ENCODE peak calls at places on chromosomes 5 and 9, in four cellular contexts. One of them, this sample, is unnamed.
A peak's percentile ranks its signal among the peaks of the same experiment; 100 is the strongest.

GRCh38 chr5:175671013-175671412 is 13.1 kb downstream of the HRH2 start:
- DNase-seq in endothelial cell of umbilical vein: no peak
- DNase-seq in K562: no peak
- DNase-seq in A549: no peak
- DNase-seq in this sample: no peak

GRCh38 chr9:81613002-81613750 is 76.2 kb downstream of the TLE1 start:
- DNase-seq in endothelial cell of umbilical vein: peak; percentile 90
- DNase-seq in K562: no peak
- DNase-seq in A549: no peak
- DNase-seq in this sample: no peak

GRCh38 chr5:155794801-155795200 is 532.2 kb upstream of the SGCD start:
- DNase-seq in endothelial cell of umbilical vein: peak; percentile 1
- DNase-seq in K562: no peak
- DNase-seq in A549: peak; percentile 21
- DNase-seq in this sample: no peak

GRCh38 chr5:60382761-60383160 is 317.2 kb downstream of the DEPDC1B start:
- DNase-seq in endothelial cell of umbilical vein: peak; percentile 31
- DNase-seq in K562: no peak
- DNase-seq in A549: peak; percentile 59
- DNase-seq in this sample: no peak

GRCh38 chr5:170554566-170555267 is 50.9 kb downstream of the KCNIP1 start:
- DNase-seq in endothelial cell of umbilical vein: no peak
- DNase-seq in K562: no peak
- DNase-seq in A549: no peak
- DNase-seq in this sample: no peak

GRCh38 chr9:108363321-108363720 is 492.5 kb downstream of the ACTL7B start:
- DNase-seq in endothelial cell of umbilical vein: no peak
- DNase-seq in K562: no peak
- DNase-seq in A549: no peak
- DNase-seq in this sample: no peak

GRCh38 chr5:116068028-116068632 is 16.7 kb upstream of the COMMD10 start:
- DNase-seq in endothelial cell of umbilical vein: peak; percentile 61
- DNase-seq in K562: peak; percentile 33
- DNase-seq in A549: peak; percentile 60
- DNase-seq in this sample: no peak

GRCh38 chr5:105554613-105555169 is 1992.1 kb upstream of the NUDT12 start:
- DNase-seq in endothelial cell of umbilical vein: no peak
- DNase-seq in K562: no peak
- DNase-seq in A549: no peak
- DNase-seq in this sample: no peak

GRCh38 chr5:94503677-94504076 is 114.7 kb downstream of the KIAA0825 start:
- DNase-seq in endothelial cell of umbilical vein: no peak
- DNase-seq in K562: no peak
- DNase-seq in A549: no peak
- DNase-seq in this sample: no peak

GRCh38 chr5:138954257-138955012 is 79.3 kb upstream of the LRRTM2 start:
- DNase-seq in endothelial cell of umbilical vein: no peak
- DNase-seq in K562: no peak
- DNase-seq in A549: no peak
- DNase-seq in this sample: no peak

GRCh38 chr9:95313010-95313498 is 4.5 kb downstream of the FANCC start:
- DNase-seq in endothelial cell of umbilical vein: peak; percentile 57
- DNase-seq in K562: no peak
- DNase-seq in A549: peak; percentile 92
- DNase-seq in this sample: no peak

GRCh38 chr5:137402436-137403187 is 96.5 kb downstream of the SPOCK1 start:
- DNase-seq in endothelial cell of umbilical vein: no peak
- DNase-seq in K562: no peak
- DNase-seq in A549: no peak
- DNase-seq in this sample: no peak

GRCh38 chr9:14372437-14373318 is 58.7 kb upstream of the NFIB start:
- DNase-seq in endothelial cell of umbilical vein: peak; percentile 98
- DNase-seq in K562: peak; percentile 16
- DNase-seq in A549: peak; percentile 67
- DNase-seq in this sample: no peak

GRCh38 chr9:127578952-127579853 is 32.9 kb upstream of the STXBP1 start:
- DNase-seq in endothelial cell of umbilical vein: peak; percentile 98
- DNase-seq in K562: peak; percentile 13
- DNase-seq in A549: peak; percentile 93
- DNase-seq in this sample: no peak

GRCh38 chr9:125984461-125984860 is 237.3 kb downstream of the PBX3 start:
- DNase-seq in endothelial cell of umbilical vein: no peak
- DNase-seq in K562: no peak
- DNase-seq in A549: no peak
- DNase-seq in this sample: no peak

GRCh38 chr5:134132372-134133212 is 18.1 kb downstream of the TCF7 start:
- DNase-seq in endothelial cell of umbilical vein: no peak
- DNase-seq in K562: no peak
- DNase-seq in A549: no peak
- DNase-seq in this sample: no peak

GRCh38 chr9:22683393-22684075 is 236.9 kb downstream of the DMRTA1 start:
- DNase-seq in endothelial cell of umbilical vein: no peak
- DNase-seq in K562: no peak
- DNase-seq in A549: peak; percentile 32
- DNase-seq in this sample: no peak

GRCh38 chr5:112228672-112229071 is 190.4 kb downstream of the EPB41L4A start:
- DNase-seq in endothelial cell of umbilical vein: peak; percentile 69
- DNase-seq in K562: no peak
- DNase-seq in A549: peak; percentile 90
- DNase-seq in this sample: no peak

GRCh38 chr5:173238312-173239232 is 3.6 kb upstream of the NKX2-5 start:
- DNase-seq in endothelial cell of umbilical vein: no peak
- DNase-seq in K562: no peak
- DNase-seq in A549: no peak
- DNase-seq in this sample: no peak

GRCh38 chr5:172543484-172544298 is 89.4 kb upstream of the SH3PXD2B start:
- DNase-seq in endothelial cell of umbilical vein: no peak
- DNase-seq in K562: no peak
- DNase-seq in A549: no peak
- DNase-seq in this sample: peak; percentile 39

GRCh38 chr9:98147582-98147981 is 28.6 kb upstream of the TRIM14 start:
- DNase-seq in endothelial cell of umbilical vein: no peak
- DNase-seq in K562: no peak
- DNase-seq in A549: no peak
- DNase-seq in this sample: no peak

GRCh38 chr9:438961-439768 is 224.5 kb downstream of the DOCK8 start:
- DNase-seq in endothelial cell of umbilical vein: no peak
- DNase-seq in K562: no peak
- DNase-seq in A549: no peak
- DNase-seq in this sample: no peak

GRCh38 chr5:122156724-122157325 is 27.5 kb downstream of the ZNF474 start:
- DNase-seq in endothelial cell of umbilical vein: peak; percentile 42
- DNase-seq in K562: peak; percentile 26
- DNase-seq in A549: peak; percentile 43
- DNase-seq in this sample: no peak

GRCh38 chr9:75265525-75265972 is 177.2 kb downstream of the OSTF1 start:
- DNase-seq in endothelial cell of umbilical vein: peak; percentile 52
- DNase-seq in K562: peak; percentile 38
- DNase-seq in A549: peak; percentile 36
- DNase-seq in this sample: peak; percentile 7

GRCh38 chr9:86547596-86547995 is 193.4 kb upstream of the TUT7 start:
- DNase-seq in endothelial cell of umbilical vein: no peak
- DNase-seq in K562: no peak
- DNase-seq in A549: no peak
- DNase-seq in this sample: no peak

GRCh38 chr9:86549920-86550319 is 195.7 kb upstream of the TUT7 start:
- DNase-seq in endothelial cell of umbilical vein: no peak
- DNase-seq in K562: no peak
- DNase-seq in A549: no peak
- DNase-seq in this sample: no peak

GRCh38 chr9:86550411-86550810 is 196.2 kb upstream of the TUT7 start:
- DNase-seq in endothelial cell of umbilical vein: no peak
- DNase-seq in K562: no peak
- DNase-seq in A549: no peak
- DNase-seq in this sample: no peak

GRCh38 chr9:86548220-86548619 is 194.0 kb upstream of the TUT7 start:
- DNase-seq in endothelial cell of umbilical vein: no peak
- DNase-seq in K562: no peak
- DNase-seq in A549: no peak
- DNase-seq in this sample: no peak

DNA sequence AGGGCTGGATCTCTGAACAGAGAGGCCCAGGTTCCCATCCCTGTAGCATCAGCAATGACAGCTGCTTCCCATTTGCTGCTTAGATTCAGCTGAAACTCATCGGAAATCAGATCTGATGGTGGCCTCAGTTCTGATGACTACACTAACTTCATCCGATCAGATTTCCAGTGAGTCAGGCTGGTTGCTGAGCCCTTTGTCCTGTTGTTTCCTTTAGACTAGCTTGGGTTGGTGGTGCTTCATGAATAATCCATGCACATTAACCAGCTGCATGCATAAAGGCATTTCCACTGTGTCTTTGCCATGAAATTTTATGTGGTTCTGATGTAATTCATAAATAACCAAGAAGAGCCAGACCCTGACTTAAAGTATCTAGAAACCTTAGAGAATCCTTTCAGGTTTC is 195.2 kb upstream of the TUT7 start:
- DNase-seq in endothelial cell of umbilical vein: no peak
- DNase-seq in K562: no peak
- DNase-seq in A549: no peak
- DNase-seq in this sample: no peak
- TF ChIP-seq MAX in endothelial cell of umbilical vein: no peak
- TF ChIP-seq MAX in K562: no peak
- TF ChIP-seq MAX in A549: no peak
- TF ChIP-seq MAX in this sample: no peak

DNA sequence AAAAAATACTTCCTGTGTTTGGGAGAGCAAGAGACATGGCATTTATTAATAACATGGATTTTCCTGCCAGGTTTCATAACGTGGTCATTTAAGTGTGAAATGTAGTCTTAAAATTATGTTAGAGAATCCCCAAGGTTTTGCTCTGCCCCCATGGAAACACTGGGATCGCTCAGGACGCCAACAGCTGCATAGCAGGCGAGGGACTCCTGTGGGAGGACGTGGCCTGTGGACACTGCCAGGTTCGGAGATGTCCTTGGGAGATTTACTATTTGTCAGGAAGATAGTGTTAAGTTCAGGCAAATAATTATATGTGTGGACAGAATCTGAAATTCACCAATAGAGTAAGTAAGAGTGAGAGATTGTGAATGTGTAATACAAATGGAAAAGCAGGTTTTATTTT is 977 bp downstream of the BTNL9 start:
- DNase-seq in endothelial cell of umbilical vein: no peak
- DNase-seq in K562: no peak
- DNase-seq in A549: no peak
- DNase-seq in this sample: no peak
- TF ChIP-seq MAX in endothelial cell of umbilical vein: no peak
- TF ChIP-seq MAX in K562: no peak
- TF ChIP-seq MAX in A549: no peak
- TF ChIP-seq MAX in this sample: no peak

DNA sequence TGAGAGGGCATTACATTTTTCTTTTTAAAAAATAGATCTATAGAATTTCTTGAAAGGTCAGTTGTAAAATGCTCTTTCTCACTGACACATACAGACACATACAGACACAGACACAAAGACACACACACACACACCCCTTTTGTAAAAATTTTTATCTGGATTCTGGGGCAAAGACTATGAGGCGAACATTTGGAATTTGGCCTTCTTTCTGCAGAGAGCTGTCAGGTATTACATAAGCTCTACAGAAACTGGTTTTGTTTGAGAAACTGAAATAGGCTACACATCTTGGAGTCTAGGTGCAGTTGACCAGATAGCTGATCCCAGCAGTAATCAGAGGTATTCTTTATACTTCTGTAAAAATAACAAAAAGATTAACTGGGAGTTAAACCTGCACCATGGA is 315.9 kb upstream of the RPS23 start:
- DNase-seq in endothelial cell of umbilical vein: no peak
- DNase-seq in K562: no peak
- DNase-seq in A549: no peak
- DNase-seq in this sample: no peak
- TF ChIP-seq MAX in endothelial cell of umbilical vein: no peak
- TF ChIP-seq MAX in K562: no peak
- TF ChIP-seq MAX in A549: no peak
- TF ChIP-seq MAX in this sample: no peak

GRCh38 chr5:14986413-14986812 is 114.8 kb upstream of the ANKH start:
- DNase-seq in endothelial cell of umbilical vein: no peak
- DNase-seq in K562: no peak
- DNase-seq in A549: no peak
- DNase-seq in this sample: no peak
- TF ChIP-seq MAX in endothelial cell of umbilical vein: no peak
- TF ChIP-seq MAX in K562: no peak
- TF ChIP-seq MAX in A549: no peak
- TF ChIP-seq MAX in this sample: no peak

GRCh38 chr5:126184474-126184873 is 238.7 kb upstream of the GRAMD2B start:
- DNase-seq in endothelial cell of umbilical vein: no peak
- DNase-seq in K562: no peak
- DNase-seq in A549: no peak
- DNase-seq in this sample: no peak

GRCh38 chr5:126182901-126183695 is 240.1 kb upstream of the GRAMD2B start:
- DNase-seq in endothelial cell of umbilical vein: no peak
- DNase-seq in K562: no peak
- DNase-seq in A549: no peak
- DNase-seq in this sample: no peak

GRCh38 chr5:126172812-126173211 is 250.4 kb upstream of the GRAMD2B start:
- DNase-seq in endothelial cell of umbilical vein: no peak
- DNase-seq in K562: no peak
- DNase-seq in A549: no peak
- DNase-seq in this sample: no peak

GRCh38 chr5:126178521-126178920 is 244.7 kb upstream of the GRAMD2B start:
- DNase-seq in endothelial cell of umbilical vein: no peak
- DNase-seq in K562: no peak
- DNase-seq in A549: no peak
- DNase-seq in this sample: no peak
- TF ChIP-seq MAX in endothelial cell of umbilical vein: no peak
- TF ChIP-seq MAX in K562: no peak
- TF ChIP-seq MAX in A549: no peak
- TF ChIP-seq MAX in this sample: no peak

GRCh38 chr5:32842798-32843531 is 131.8 kb downstream of the NPR3 start:
- DNase-seq in endothelial cell of umbilical vein: no peak
- DNase-seq in K562: no peak
- DNase-seq in A549: no peak
- DNase-seq in this sample: no peak
- TF ChIP-seq MAX in endothelial cell of umbilical vein: no peak
- TF ChIP-seq MAX in K562: no peak
- TF ChIP-seq MAX in A549: no peak
- TF ChIP-seq MAX in this sample: no peak

GRCh38 chr5:444226-444625 is 1.2 kb downstream of the EXOC3 start:
- DNase-seq in endothelial cell of umbilical vein: no peak
- DNase-seq in K562: no peak
- DNase-seq in A549: no peak
- DNase-seq in this sample: no peak
- TF ChIP-seq MAX in endothelial cell of umbilical vein: no peak
- TF ChIP-seq MAX in K562: no peak
- TF ChIP-seq MAX in A549: no peak
- TF ChIP-seq MAX in this sample: no peak